ENCODE peak calls at places on chromosomes 7 and 10, in nine cellular contexts. A is activated T-helper 9 cell treated with anti-CD3 and anti-CD28 coated beads, Interleukin-2, amount 50 U/mL, for 16 hours; R is bronchial epithelial cell; X is left kidney; L is aorta; W is fibroblast of villous mesenchyme; D is lower lobe of right lung; S is GM12891; G is WERI-Rb-1. J is an unnamed sample.

GRCh38 chr10:78292250-78292986 is 258.8 kb downstream of the RPS24 start:
- DNase-seq in W (no peak), S (no peak), X (no peak), R (no peak), D (no peak), G (peak), L (no peak), A (no peak), J (no peak)

GRCh38 chr10:6558759-6559429 is 21.2 kb downstream of the PRKCQ start:
- DNase-seq in D (no peak), X (peak), R (no peak), G (no peak), S (no peak), W (no peak), A (peak), L (no peak), J (no peak)

GRCh38 chr7:17952387-17952786 is 12.1 kb upstream of the SNX13 start:
- DNase-seq in L (no peak), S (no peak), G (no peak), R (no peak), W (no peak), D (no peak), A (no peak), X (no peak), J (no peak)

GRCh38 chr7:139582671-139583155 is 59.2 kb downstream of the CLEC2L start:
- DNase-seq in X (no peak), A (no peak), S (no peak), G (no peak), L (no peak), D (no peak), W (no peak), R (no peak), J (no peak)

GRCh38 chr7:22725585-22725984 is 1.4 kb upstream of the IL6 start:
- DNase-seq in S (no peak), X (peak), A (no peak), D (no peak), R (no peak), L (no peak), W (peak), G (no peak), J (no peak)

GRCh38 chr7:128031901-128032604 is 816 bp upstream of the LRRC4 start:
- DNase-seq in L (no peak), D (peak), X (peak), A (peak), S (peak), R (peak), G (peak), W (peak), J (peak)

GRCh38 chr10:125661942-125662515 is 20.9 kb downstream of the TEX36 start:
- DNase-seq in S (no peak), G (no peak), R (peak), X (no peak), D (no peak), W (peak), A (no peak), L (no peak), J (no peak)

GRCh38 chr10:101310528-101311439 is 43.2 kb upstream of the BTRC start:
- DNase-seq in X (peak), G (peak), D (no peak), S (no peak), A (no peak), W (no peak), R (no peak), L (no peak), J (peak)

GRCh38 chr10:3482200-3482993 is 302.6 kb downstream of the KLF6 start:
- DNase-seq in W (peak), R (peak), L (peak), G (no peak), A (no peak), S (no peak), X (peak), D (no peak), J (no peak)

GRCh38 chr10:110352930-110353243 is 48.2 kb upstream of the SMNDC1 start:
- DNase-seq in W (no peak), L (no peak), R (no peak), A (no peak), S (no peak), G (no peak), D (no peak), X (no peak), J (no peak)